ENCODE peak calls at places on chromosomes 7 and 10, in eight cellular contexts. R, Z, E, V, L, X, H and N are unnamed samples.

GRCh38 chr7:13945670-13946069 is 43.8 kb downstream of the ETV1 start:
- DNase-seq in E (no peak), R (peak), L (no peak), X (no peak), Z (no peak), V (no peak), H (no peak), N (no peak)

GRCh38 chr10:21943633-21944265 is 59.8 kb downstream of the DNAJC1 start:
- DNase-seq in L (no peak), E (no peak), V (no peak), X (peak), R (no peak), Z (no peak), H (no peak), N (no peak)

GRCh38 chr10:71302874-71303568 is 16.0 kb upstream of the SLC29A3 start:
- DNase-seq in Z (peak), L (no peak), H (peak), X (peak), E (peak), V (peak), R (peak), N (peak)

GRCh38 chr7:108592633-108593277 is 23.1 kb downstream of the DNAJB9 start:
- DNase-seq in L (no peak), Z (no peak), H (no peak), R (peak), X (no peak), E (no peak), V (peak), N (no peak)

GRCh38 chr10:22368976-22369375 is 23.7 kb downstream of the SPAG6 start:
- DNase-seq in Z (no peak), L (no peak), R (no peak), X (no peak), V (no peak), H (no peak), E (no peak), N (no peak)

GRCh38 chr10:30724296-30724695 is 94.7 kb upstream of the LYZL2 start:
- DNase-seq in L (no peak), H (no peak), X (no peak), E (no peak), Z (no peak), V (no peak), R (no peak), N (no peak)

GRCh38 chr7:128045766-128046165 is 14.5 kb upstream of the LRRC4 start:
- DNase-seq in X (no peak), Z (no peak), V (no peak), L (no peak), H (no peak), E (no peak), R (peak), N (no peak)

GRCh38 chr10:44863344-44864041 is 47.6 kb upstream of the TMEM72 start:
- DNase-seq in R (no peak), E (no peak), Z (no peak), X (no peak), V (no peak), H (no peak), L (no peak), N (no peak)

GRCh38 chr7:101488826-101489572 is 126.3 kb downstream of the COL26A1 start:
- DNase-seq in X (no peak), E (no peak), L (no peak), R (no peak), V (no peak), Z (no peak), H (no peak), N (no peak)

GRCh38 chr10:22633528-22633927 is 80.8 kb downstream of the PIP4K2A start:
- DNase-seq in R (no peak), V (no peak), X (no peak), Z (no peak), H (no peak), L (no peak), E (no peak), N (no peak)

GRCh38 chr7:17371656-17372524 is 73.4 kb downstream of the AHR start:
- DNase-seq in R (peak), X (no peak), Z (no peak), L (no peak), H (no peak), E (peak), V (no peak), N (no peak)

GRCh38 chr7:18762189-18762588 is 266.6 kb downstream of the HDAC9 start:
- DNase-seq in R (peak), E (peak), Z (no peak), H (no peak), L (no peak), X (no peak), V (no peak), N (no peak)

GRCh38 chr7:89680161-89680560 is 474.1 kb upstream of the STEAP1 start:
- DNase-seq in R (no peak), X (no peak), H (no peak), L (no peak), V (no peak), E (no peak), Z (no peak), N (no peak)

GRCh38 chr7:30463400-30464145 is 15.0 kb downstream of the NOD1 start:
- DNase-seq in H (no peak), Z (no peak), R (no peak), V (no peak), L (no peak), X (no peak), E (no peak), N (peak)

GRCh38 chr10:13184726-13185514 is 23.6 kb downstream of the MCM10 start:
- DNase-seq in H (no peak), E (no peak), Z (peak), R (no peak), X (no peak), V (peak), L (no peak), N (no peak)

GRCh38 chr7:150325901-150326300 is 2.6 kb upstream of the ACTR3C start:
- DNase-seq in E (no peak), V (no peak), R (no peak), Z (no peak), X (no peak), L (no peak), H (no peak), N (no peak)

GRCh38 chr10:35726850-35727249 is 84.8 kb upstream of the FZD8 start:
- DNase-seq in L (no peak), Z (no peak), R (no peak), E (no peak), H (no peak), V (no peak), X (no peak), N (no peak)